ENCODE peak calls at places on chromosome 17, in six cellular contexts. C is OCI-LY7, L is B cell, J is DND-41, Q is WERI-Rb-1, H is GM13976. K is an unnamed sample.

GRCh38 chr17:1645207-1646171 is at the start of gene SCARF1:
- DNase-seq in H (no peak), C (no peak), Q (peak), J (no peak), L (no peak), K (no peak)

GRCh38 chr17:16435951-16436886 is 20.8 kb downstream of the TRPV2 start:
- DNase-seq in L (no peak), Q (no peak), J (no peak), H (no peak), C (no peak), K (no peak)

GRCh38 chr17:57675988-57676387 is 69.1 kb downstream of the CCDC182 start:
- DNase-seq in L (no peak), Q (no peak), J (peak), H (peak), C (no peak), K (no peak)

GRCh38 chr17:56324676-56325075 is 171.4 kb downstream of the ANKFN1 start:
- DNase-seq in C (no peak), Q (no peak), H (no peak), J (no peak), L (no peak), K (no peak)

GRCh38 chr17:38922538-38923291 is 2.7 kb upstream of the LASP1NB start:
- DNase-seq in L (no peak), J (no peak), C (no peak), H (no peak), Q (no peak), K (no peak)

GRCh38 chr17:60495260-60495659 is 30.8 kb downstream of the APPBP2 start:
- DNase-seq in L (no peak), J (no peak), H (no peak), C (no peak), Q (no peak), K (no peak)

GRCh38 chr17:55388842-55389241 is 32.8 kb downstream of the MMD start:
- DNase-seq in J (no peak), H (no peak), Q (no peak), C (no peak), L (no peak), K (no peak)

GRCh38 chr17:28045304-28045703 is 2.8 kb downstream of the NLK start:
- DNase-seq in Q (no peak), H (no peak), C (peak), J (no peak), L (no peak), K (no peak)

GRCh38 chr17:74296548-74296936 is 22.5 kb downstream of the DNAI2 start:
- DNase-seq in L (no peak), Q (peak), C (peak), H (no peak), J (no peak), K (peak)

GRCh38 chr17:47099451-47099986 is 89.6 kb downstream of the CDC27 start:
- DNase-seq in H (no peak), J (no peak), L (no peak), Q (no peak), C (peak), K (no peak)

GRCh38 chr17:20174588-20175265 is 165.6 kb downstream of the SPECC1 start:
- DNase-seq in C (no peak), Q (no peak), L (no peak), H (no peak), J (no peak), K (no peak)
- TF ChIP-seq CTCF in C (no peak), Q (no peak), L (no peak), H (no peak), J (no peak), K (no peak)

GRCh38 chr17:66655861-66656260 is 179.1 kb upstream of the CACNG5 start:
- DNase-seq in H (no peak), J (no peak), Q (no peak), C (no peak), L (no peak), K (no peak)
- TF ChIP-seq CTCF in H (no peak), J (no peak), Q (no peak), C (no peak), L (no peak), K (no peak)

GRCh38 chr17:82033359-82034085 is 2.0 kb downstream of the RAC3 start:
- DNase-seq in H (no peak), C (no peak), L (no peak), Q (no peak), J (peak), K (no peak)

GRCh38 chr17:82030470-82031302 is 792 bp upstream of the RAC3 start:
- DNase-seq in C (peak), H (peak), Q (peak), L (peak), J (peak), K (peak)

GRCh38 chr17:82029990-82030469 is 1.4 kb upstream of the RAC3 start:
- DNase-seq in J (no peak), C (no peak), H (no peak), Q (no peak), L (no peak), K (no peak)

GRCh38 chr17:82031303-82031884 is at the start of gene RAC3:
- DNase-seq in Q (no peak), H (peak), C (no peak), L (no peak), J (peak), K (peak)

DNA sequence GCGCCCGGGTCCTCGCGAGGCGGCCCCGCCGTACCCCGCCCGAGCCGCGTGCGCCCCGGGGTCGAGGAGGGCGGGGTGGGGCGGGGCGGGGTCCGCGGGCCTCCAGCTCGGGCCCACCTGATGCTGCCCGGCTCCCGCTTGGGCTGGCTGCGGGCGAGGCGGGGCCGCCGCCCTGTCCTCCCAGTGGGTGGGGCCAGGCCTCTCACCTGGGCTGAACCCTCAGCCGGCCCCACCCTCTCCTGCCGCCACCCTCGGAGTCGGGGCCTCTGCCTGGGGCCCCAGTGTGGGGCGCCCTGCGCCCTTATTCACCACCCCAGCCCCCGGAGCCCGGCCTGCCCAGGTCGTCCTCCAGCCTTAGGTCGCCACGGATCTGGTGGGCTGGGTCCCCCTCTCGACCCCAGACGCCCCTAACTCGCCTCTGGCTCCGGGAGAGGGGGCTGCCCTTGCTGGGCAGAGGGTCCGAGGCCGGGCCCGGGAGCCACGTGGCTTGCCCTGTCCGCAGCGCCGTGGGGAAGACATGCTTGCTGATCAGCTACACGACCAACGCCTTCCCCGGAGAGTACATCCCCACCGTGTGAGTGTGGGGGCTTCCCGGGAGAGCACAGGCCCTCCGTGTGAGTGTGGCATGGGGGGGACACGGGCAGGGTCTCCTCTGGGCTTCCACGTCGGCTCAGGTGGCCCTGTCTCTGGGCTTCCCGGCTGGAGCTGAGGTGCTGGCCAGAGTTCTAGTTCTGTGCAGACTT is 578 bp downstream of the RAC3 start:
- DNase-seq in C (peak), H (peak), J (no peak), Q (peak), L (peak), K (peak)
- TF ChIP-seq CTCF in C (no peak), H (no peak), J (no peak), Q (no peak), L (no peak), K (no peak)

DNA sequence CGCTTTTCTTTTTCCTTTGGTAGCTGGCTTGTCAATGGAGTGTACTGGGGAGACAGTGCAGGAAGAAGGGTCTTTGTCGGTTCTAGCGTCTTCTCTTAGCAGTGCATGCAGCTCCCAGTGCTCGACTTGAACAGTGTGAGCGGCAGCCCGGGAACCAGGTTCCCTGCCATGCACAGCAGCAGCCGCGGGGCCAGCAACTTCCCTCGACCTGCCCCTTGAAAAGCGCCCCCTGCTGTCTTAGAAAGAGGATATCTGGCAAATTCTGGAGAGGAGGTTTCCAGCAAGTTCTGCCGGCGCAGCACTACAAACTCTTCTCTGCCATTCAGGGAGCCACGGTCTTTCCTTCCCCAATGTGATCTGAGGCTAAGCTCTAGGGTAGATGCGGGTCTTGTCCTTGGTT is 451.5 kb downstream of the PMP22 start:
- DNase-seq in C (peak), L (no peak), J (peak), Q (peak), H (no peak), K (peak)
- TF ChIP-seq CTCF in C (peak), L (peak), J (peak), Q (peak), H (no peak), K (no peak)

GRCh38 chr17:79047291-79047920 is 23.4 kb downstream of the C1QTNF1 start:
- DNase-seq in Q (no peak), C (no peak), H (no peak), L (peak), J (no peak), K (peak)

GRCh38 chr17:79044462-79044861 is 20.5 kb downstream of the C1QTNF1 start:
- DNase-seq in Q (no peak), C (no peak), J (no peak), L (no peak), H (no peak), K (no peak)

GRCh38 chr17:79045001-79045729 is 21.2 kb downstream of the C1QTNF1 start:
- DNase-seq in H (no peak), L (no peak), Q (no peak), C (no peak), J (no peak), K (peak)

GRCh38 chr17:79046501-79047280 is 22.7 kb downstream of the C1QTNF1 start:
- DNase-seq in L (peak), J (no peak), H (no peak), C (no peak), Q (no peak), K (peak)

DNA sequence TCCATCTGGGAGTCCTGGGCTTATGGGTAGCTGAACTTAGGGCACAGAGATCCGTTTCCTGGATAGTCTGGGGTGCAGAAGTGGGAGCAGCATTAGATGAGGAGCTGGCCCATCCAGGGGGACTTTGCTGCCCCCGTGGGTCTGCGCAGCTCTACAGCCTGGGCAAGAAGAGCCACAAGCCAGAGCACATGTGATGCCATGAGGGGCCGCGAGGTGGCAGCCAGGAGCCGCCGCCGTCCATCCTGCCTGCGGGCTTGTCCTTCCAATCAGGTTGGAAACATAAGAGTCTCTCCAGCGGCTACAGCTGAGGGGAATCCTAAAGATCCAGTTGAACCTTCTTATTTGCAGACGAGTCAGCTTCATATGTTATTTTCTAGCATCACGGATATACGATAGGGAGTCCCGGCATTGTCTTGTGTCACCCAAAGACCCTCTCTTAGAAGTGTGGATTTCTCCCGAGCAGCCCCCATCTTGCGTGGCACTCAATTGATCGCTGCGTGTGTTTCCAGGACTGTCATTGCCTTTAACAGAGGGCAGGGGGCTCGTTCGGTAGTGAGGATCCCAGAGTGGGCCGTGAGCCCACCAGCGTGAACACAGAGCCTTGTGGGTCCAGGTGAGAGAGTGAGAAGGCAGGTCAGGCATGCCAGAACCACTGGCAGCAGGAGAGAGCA is 22.0 kb downstream of the C1QTNF1 start:
- DNase-seq in Q (peak), H (peak), J (peak), C (peak), L (peak), K (peak)
- TF ChIP-seq CTCF in Q (peak), H (peak), J (peak), C (peak), L (peak), K (peak)

GRCh38 chr17:41360291-41360995 is 9.2 kb downstream of the KRT33B start:
- DNase-seq in C (no peak), H (no peak), Q (no peak), J (no peak), L (no peak), K (no peak)
- TF ChIP-seq CTCF in C (no peak), H (no peak), Q (no peak), J (no peak), L (no peak), K (no peak)